ENCODE peak calls at places on chromosome 18, in four cellular contexts. S is G401, G is HCEC 1CT, L is AG10803. C is an unnamed sample.

GRCh38 chr18:69239849-69240248 is 160.8 kb upstream of the DOK6 start:
- DNase-seq in S (peak), G (no peak), L (no peak), C (peak)

GRCh38 chr18:23178661-23179081 is 43.4 kb downstream of the CABLES1 start:
- DNase-seq in S (no peak), G (no peak), L (no peak), C (no peak)

GRCh38 chr18:3816601-3817363 is 366.8 kb downstream of the TGIF1 start:
- DNase-seq in S (no peak), G (peak), L (peak), C (peak)

GRCh38 chr18:79540914-79541301 is 138.7 kb upstream of the CTDP1 start:
- DNase-seq in S (no peak), G (no peak), L (no peak), C (no peak)

GRCh38 chr18:79690586-79691482 is 11.2 kb downstream of the CTDP1 start:
- DNase-seq in S (no peak), G (no peak), L (no peak), C (no peak)

GRCh38 chr18:32200766-32201165 is 10.9 kb downstream of the MEP1B start:
- DNase-seq in S (no peak), G (no peak), L (no peak), C (no peak)

GRCh38 chr18:53771664-53772063 is 452.8 kb downstream of the MBD2 start:
- DNase-seq in S (no peak), G (no peak), L (no peak), C (no peak)

GRCh38 chr18:4256786-4257417 is 198.2 kb downstream of the DLGAP1 start:
- DNase-seq in S (no peak), G (no peak), L (no peak), C (no peak)

GRCh38 chr18:5296706-5297320 is 1.3 kb upstream of the ZBTB14 start:
- DNase-seq in S (peak), G (peak), L (peak), C (peak)

GRCh38 chr18:79384151-79384807 is 11.5 kb upstream of the NFATC1 start:
- DNase-seq in S (no peak), G (no peak), L (no peak), C (no peak)

C was measured in fibroblast of villous mesenchyme.